ENCODE peak calls at places on chromosomes 3 and 15, in eight cellular contexts. One of them, this sample, is unnamed.

GRCh38 chr3:112497897-112498548 is 1.2 kb downstream of the BTLA start:
- DNase-seq in IMR-90: no peak
- DNase-seq in upper lobe of left lung: no peak
- DNase-seq in pancreas: no peak
- DNase-seq in lung: no peak
- DNase-seq in transverse colon: no peak
- DNase-seq in brain microvascular endothelial cell: no peak
- DNase-seq in stomach: no peak
- DNase-seq in this sample: no peak

GRCh38 chr3:177602601-177603136 is 405.4 kb upstream of the TBL1XR1 start:
- DNase-seq in IMR-90: peak; percentile 31
- DNase-seq in upper lobe of left lung: no peak
- DNase-seq in pancreas: no peak
- DNase-seq in lung: no peak
- DNase-seq in transverse colon: no peak
- DNase-seq in brain microvascular endothelial cell: no peak
- DNase-seq in stomach: no peak
- DNase-seq in this sample: no peak

GRCh38 chr3:99751649-99752048 is 66.0 kb upstream of the CMSS1 start:
- DNase-seq in IMR-90: peak; percentile 89
- DNase-seq in upper lobe of left lung: no peak
- DNase-seq in pancreas: no peak
- DNase-seq in lung: no peak
- DNase-seq in transverse colon: no peak
- DNase-seq in brain microvascular endothelial cell: peak; percentile 21
- DNase-seq in stomach: no peak
- DNase-seq in this sample: no peak

GRCh38 chr15:89874926-89875564 is 18.7 kb downstream of the AP3S2 start:
- DNase-seq in IMR-90: peak; percentile 66
- DNase-seq in upper lobe of left lung: peak; percentile 88
- DNase-seq in pancreas: peak; percentile 91
- DNase-seq in lung: peak; percentile 83
- DNase-seq in transverse colon: peak; percentile 89
- DNase-seq in brain microvascular endothelial cell: peak; percentile 59
- DNase-seq in stomach: peak; percentile 88
- DNase-seq in this sample: no peak

GRCh38 chr15:78667578-78668236 is 26.7 kb upstream of the CHRNB4 start:
- DNase-seq in IMR-90: no peak
- DNase-seq in upper lobe of left lung: no peak
- DNase-seq in pancreas: no peak
- DNase-seq in lung: no peak
- DNase-seq in transverse colon: no peak
- DNase-seq in brain microvascular endothelial cell: no peak
- DNase-seq in stomach: no peak
- DNase-seq in this sample: no peak

GRCh38 chr3:57166660-57167059 is 1.5 kb upstream of the IL17RD start:
- DNase-seq in IMR-90: no peak
- DNase-seq in upper lobe of left lung: no peak
- DNase-seq in pancreas: no peak
- DNase-seq in lung: no peak
- DNase-seq in transverse colon: no peak
- DNase-seq in brain microvascular endothelial cell: no peak
- DNase-seq in stomach: no peak
- DNase-seq in this sample: no peak

GRCh38 chr15:59339252-59339672 is 33.4 kb downstream of the MYO1E start:
- DNase-seq in IMR-90: no peak
- DNase-seq in upper lobe of left lung: no peak
- DNase-seq in pancreas: no peak
- DNase-seq in lung: no peak
- DNase-seq in transverse colon: no peak
- DNase-seq in brain microvascular endothelial cell: peak; percentile 79
- DNase-seq in stomach: no peak
- DNase-seq in this sample: no peak

GRCh38 chr3:37723585-37723984 is 138.1 kb upstream of the CTDSPL start:
- DNase-seq in IMR-90: no peak
- DNase-seq in upper lobe of left lung: no peak
- DNase-seq in pancreas: no peak
- DNase-seq in lung: no peak
- DNase-seq in transverse colon: no peak
- DNase-seq in brain microvascular endothelial cell: no peak
- DNase-seq in stomach: no peak
- DNase-seq in this sample: peak; percentile 14

GRCh38 chr3:58008140-58009025 is at the start of gene FLNB:
- DNase-seq in IMR-90: peak; percentile 54
- DNase-seq in upper lobe of left lung: peak; percentile 66
- DNase-seq in pancreas: peak; percentile 92
- DNase-seq in lung: peak; percentile 71
- DNase-seq in transverse colon: peak; percentile 83
- DNase-seq in brain microvascular endothelial cell: peak; percentile 53
- DNase-seq in stomach: peak; percentile 77
- DNase-seq in this sample: peak; percentile 84

GRCh38 chr3:197454014-197454413 is 101.8 kb downstream of the BDH1 start:
- DNase-seq in IMR-90: no peak
- DNase-seq in upper lobe of left lung: no peak
- DNase-seq in pancreas: peak; percentile 3
- DNase-seq in lung: no peak
- DNase-seq in transverse colon: peak; percentile 28
- DNase-seq in brain microvascular endothelial cell: no peak
- DNase-seq in stomach: no peak
- DNase-seq in this sample: no peak

GRCh38 chr3:196323723-196324122 is 5.7 kb upstream of the DYNLT2B start:
- DNase-seq in IMR-90: peak; percentile 47
- DNase-seq in upper lobe of left lung: no peak
- DNase-seq in pancreas: no peak
- DNase-seq in lung: no peak
- DNase-seq in transverse colon: no peak
- DNase-seq in brain microvascular endothelial cell: no peak
- DNase-seq in stomach: no peak
- DNase-seq in this sample: no peak

GRCh38 chr3:71621802-71622537 is 38.4 kb upstream of the FOXP1 start:
- DNase-seq in IMR-90: no peak
- DNase-seq in upper lobe of left lung: peak; percentile 35
- DNase-seq in pancreas: no peak
- DNase-seq in lung: no peak
- DNase-seq in transverse colon: no peak
- DNase-seq in brain microvascular endothelial cell: no peak
- DNase-seq in stomach: no peak
- DNase-seq in this sample: no peak

GRCh38 chr3:193842832-193843446 is 249.9 kb downstream of the OPA1 start:
- DNase-seq in IMR-90: no peak
- DNase-seq in upper lobe of left lung: no peak
- DNase-seq in pancreas: no peak
- DNase-seq in lung: no peak
- DNase-seq in transverse colon: peak; percentile 37
- DNase-seq in brain microvascular endothelial cell: no peak
- DNase-seq in stomach: no peak
- DNase-seq in this sample: no peak

GRCh38 chr3:141632779-141633374 is 105.2 kb upstream of the RNF7 start:
- DNase-seq in IMR-90: no peak
- DNase-seq in upper lobe of left lung: no peak
- DNase-seq in pancreas: no peak
- DNase-seq in lung: no peak
- DNase-seq in transverse colon: no peak
- DNase-seq in brain microvascular endothelial cell: no peak
- DNase-seq in stomach: no peak
- DNase-seq in this sample: no peak

GRCh38 chr3:115156255-115156654 is 9.2 kb upstream of the ZBTB20 start:
- DNase-seq in IMR-90: no peak
- DNase-seq in upper lobe of left lung: no peak
- DNase-seq in pancreas: no peak
- DNase-seq in lung: no peak
- DNase-seq in transverse colon: no peak
- DNase-seq in brain microvascular endothelial cell: no peak
- DNase-seq in stomach: no peak
- DNase-seq in this sample: no peak

GRCh38 chr15:92801774-92802464 is 98.2 kb upstream of the CHD2 start:
- DNase-seq in IMR-90: peak; percentile 94
- DNase-seq in upper lobe of left lung: peak; percentile 82
- DNase-seq in pancreas: no peak
- DNase-seq in lung: no peak
- DNase-seq in transverse colon: peak; percentile 35
- DNase-seq in brain microvascular endothelial cell: peak; percentile 87
- DNase-seq in stomach: no peak
- DNase-seq in this sample: no peak

GRCh38 chr3:43146599-43146998 is 40.7 kb upstream of the POMGNT2 start:
- DNase-seq in IMR-90: no peak
- DNase-seq in upper lobe of left lung: no peak
- DNase-seq in pancreas: no peak
- DNase-seq in lung: no peak
- DNase-seq in transverse colon: no peak
- DNase-seq in brain microvascular endothelial cell: no peak
- DNase-seq in stomach: no peak
- DNase-seq in this sample: no peak

GRCh38 chr15:37096878-37097568 is 3.3 kb downstream of the MEIS2 start:
- DNase-seq in IMR-90: peak; percentile 26
- DNase-seq in upper lobe of left lung: no peak
- DNase-seq in pancreas: peak; percentile 49
- DNase-seq in lung: no peak
- DNase-seq in transverse colon: no peak
- DNase-seq in brain microvascular endothelial cell: no peak
- DNase-seq in stomach: no peak
- DNase-seq in this sample: no peak

GRCh38 chr15:74200871-74201419 is 1.6 kb downstream of the STRA6 start:
- DNase-seq in IMR-90: peak; percentile 52
- DNase-seq in upper lobe of left lung: no peak
- DNase-seq in pancreas: peak; percentile 24
- DNase-seq in lung: no peak
- DNase-seq in transverse colon: no peak
- DNase-seq in brain microvascular endothelial cell: peak; percentile 29
- DNase-seq in stomach: no peak
- DNase-seq in this sample: no peak

GRCh38 chr15:49223536-49224274 is 53.7 kb downstream of the GALK2 start:
- DNase-seq in IMR-90: no peak
- DNase-seq in upper lobe of left lung: no peak
- DNase-seq in pancreas: no peak
- DNase-seq in lung: no peak
- DNase-seq in transverse colon: no peak
- DNase-seq in brain microvascular endothelial cell: no peak
- DNase-seq in stomach: no peak
- DNase-seq in this sample: no peak

GRCh38 chr3:158970006-158970405 is 168.2 kb downstream of the MFSD1 start:
- DNase-seq in IMR-90: no peak
- DNase-seq in upper lobe of left lung: no peak
- DNase-seq in pancreas: no peak
- DNase-seq in lung: no peak
- DNase-seq in transverse colon: no peak
- DNase-seq in brain microvascular endothelial cell: no peak
- DNase-seq in stomach: no peak
- DNase-seq in this sample: no peak

GRCh38 chr3:48504051-48504946 is at the start of gene SHISA5:
- DNase-seq in IMR-90: peak; percentile 58
- DNase-seq in upper lobe of left lung: peak; percentile 76
- DNase-seq in pancreas: peak; percentile 86
- DNase-seq in lung: peak; percentile 85
- DNase-seq in transverse colon: peak; percentile 78
- DNase-seq in brain microvascular endothelial cell: peak; percentile 23
- DNase-seq in stomach: peak; percentile 76
- DNase-seq in this sample: peak; percentile 88

GRCh38 chr3:153045150-153045549 is 116.9 kb upstream of the RAP2B start:
- DNase-seq in IMR-90: no peak
- DNase-seq in upper lobe of left lung: no peak
- DNase-seq in pancreas: no peak
- DNase-seq in lung: no peak
- DNase-seq in transverse colon: no peak
- DNase-seq in brain microvascular endothelial cell: no peak
- DNase-seq in stomach: no peak
- DNase-seq in this sample: no peak

GRCh38 chr3:126679831-126680677 is 24.0 kb upstream of the CHCHD6 start:
- DNase-seq in IMR-90: no peak
- DNase-seq in upper lobe of left lung: no peak
- DNase-seq in pancreas: no peak
- DNase-seq in lung: no peak
- DNase-seq in transverse colon: no peak
- DNase-seq in brain microvascular endothelial cell: no peak
- DNase-seq in stomach: no peak
- DNase-seq in this sample: peak; percentile 22
- H3K27ac ChIP-seq in IMR-90: no peak overlapping the region
- H3K27ac ChIP-seq in upper lobe of left lung: no peak overlapping the region
- H3K27ac ChIP-seq in pancreas: no peak overlapping the region
- H3K27ac ChIP-seq in lung: no peak overlapping the region
- H3K27ac ChIP-seq in transverse colon: no peak overlapping the region
- H3K27ac ChIP-seq in brain microvascular endothelial cell: no peak overlapping the region
- H3K27ac ChIP-seq in stomach: no peak overlapping the region
- H3K27ac ChIP-seq in this sample: no peak overlapping the region

GRCh38 chr3:53816430-53816829 is 29.8 kb downstream of the CHDH start:
- DNase-seq in IMR-90: no peak
- DNase-seq in upper lobe of left lung: no peak
- DNase-seq in pancreas: no peak
- DNase-seq in lung: no peak
- DNase-seq in transverse colon: no peak
- DNase-seq in brain microvascular endothelial cell: no peak
- DNase-seq in stomach: no peak
- DNase-seq in this sample: peak; percentile 24
- H3K4me3 ChIP-seq in IMR-90: no peak overlapping the region
- H3K4me3 ChIP-seq in upper lobe of left lung: no peak overlapping the region
- H3K4me3 ChIP-seq in pancreas: no peak overlapping the region
- H3K4me3 ChIP-seq in lung: no peak overlapping the region
- H3K4me3 ChIP-seq in transverse colon: no peak overlapping the region
- H3K4me3 ChIP-seq in brain microvascular endothelial cell: no peak overlapping the region
- H3K4me3 ChIP-seq in stomach: no peak overlapping the region
- H3K4me3 ChIP-seq in this sample: no peak overlapping the region

DNA sequence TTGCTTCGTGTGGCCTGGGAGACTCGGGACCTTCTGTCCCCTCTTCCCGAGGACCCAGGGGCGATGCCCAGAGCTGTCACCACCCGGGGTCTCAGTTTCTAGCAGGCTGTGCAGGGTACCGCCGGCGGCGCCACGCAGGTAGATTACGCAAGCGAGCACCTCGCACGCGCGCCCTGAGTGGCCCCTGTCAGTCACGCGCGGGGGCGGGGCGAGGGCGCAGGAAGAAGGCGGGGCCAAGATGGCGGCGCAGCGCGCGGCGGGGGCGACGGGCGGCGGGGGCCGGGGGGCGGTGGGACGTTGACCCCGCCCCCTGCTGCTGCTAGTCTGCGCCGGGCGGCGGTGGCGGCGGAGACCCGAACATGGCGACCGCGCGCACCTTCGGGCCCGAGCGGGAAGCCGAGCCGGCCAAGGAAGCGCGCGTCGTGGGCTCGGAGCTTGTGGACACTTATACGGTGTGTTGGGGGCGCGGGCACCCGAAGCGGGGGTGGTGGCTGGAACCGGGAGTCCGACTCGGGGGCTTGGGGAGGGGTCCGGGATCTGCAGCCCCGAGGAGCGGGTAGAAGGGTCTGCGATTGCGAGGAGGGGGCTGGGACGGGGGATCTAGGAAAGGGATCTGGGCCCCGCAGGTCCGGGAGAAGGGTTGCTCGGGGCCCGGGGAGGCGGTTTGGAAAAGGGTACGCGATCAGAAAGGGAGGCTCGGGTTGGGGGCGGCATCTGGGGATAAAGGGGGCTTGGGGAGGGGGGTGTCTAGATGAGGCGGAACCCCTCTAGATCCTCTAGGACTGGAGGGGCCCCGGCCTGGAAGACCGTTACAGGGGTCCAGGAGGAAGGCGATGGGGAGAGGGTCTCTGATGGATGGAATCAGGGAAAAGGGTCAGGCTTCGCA is at the start of gene NISCH:
- DNase-seq in IMR-90: peak; percentile 65
- DNase-seq in upper lobe of left lung: peak; percentile 91
- DNase-seq in pancreas: peak; percentile 95
- DNase-seq in lung: peak; percentile 92
- DNase-seq in transverse colon: peak; percentile 94
- DNase-seq in brain microvascular endothelial cell: peak; percentile 47
- DNase-seq in stomach: peak; percentile 95
- DNase-seq in this sample: peak; percentile 89
- TF ChIP-seq CTCF in IMR-90: no peak
- TF ChIP-seq CTCF in upper lobe of left lung: no peak
- TF ChIP-seq CTCF in pancreas: no peak
- TF ChIP-seq CTCF in lung: no peak
- TF ChIP-seq CTCF in transverse colon: no peak
- TF ChIP-seq CTCF in brain microvascular endothelial cell: no peak
- TF ChIP-seq CTCF in stomach: no peak
- TF ChIP-seq CTCF in this sample: no peak

GRCh38 chr3:14542656-14543055 is 2.5 kb upstream of the GRIP2 start:
- DNase-seq in IMR-90: no peak
- DNase-seq in upper lobe of left lung: no peak
- DNase-seq in pancreas: no peak
- DNase-seq in lung: no peak
- DNase-seq in transverse colon: no peak
- DNase-seq in brain microvascular endothelial cell: no peak
- DNase-seq in stomach: no peak
- DNase-seq in this sample: no peak
- H3K27ac ChIP-seq in IMR-90: no peak overlapping the region
- H3K27ac ChIP-seq in upper lobe of left lung: no peak overlapping the region
- H3K27ac ChIP-seq in pancreas: no peak overlapping the region
- H3K27ac ChIP-seq in lung: no peak overlapping the region
- H3K27ac ChIP-seq in transverse colon: no peak overlapping the region
- H3K27ac ChIP-seq in brain microvascular endothelial cell: no peak overlapping the region
- H3K27ac ChIP-seq in stomach: no peak overlapping the region
- H3K27ac ChIP-seq in this sample: no peak overlapping the region

This sample was measured in coronary artery.